ENCODE peak calls at places on chromosomes 12 and 14, in six cellular contexts. One of them, this sample, is unnamed.
A peak's percentile ranks its signal among the peaks of the same experiment; 100 is the strongest.

GRCh38 chr14:45807187-45807586 is 554.2 kb upstream of the MIS18BP1 start:
- DNase-seq in NCI-H2081: no peak
- DNase-seq in bronchial epithelial cell: no peak
- DNase-seq in GM13977: no peak
- DNase-seq in GM04503: no peak
- DNase-seq in activated CD4-positive, alpha-beta T cell treated with anti-CD3 and anti-CD28 coated beads for 24 hours: no peak
- DNase-seq in this sample: no peak

GRCh38 chr14:50362791-50363733 is 33.6 kb downstream of the CDKL1 start:
- DNase-seq in GM04503: no peak
- DNase-seq in bronchial epithelial cell: no peak
- DNase-seq in GM13977: peak; percentile 31
- DNase-seq in activated CD4-positive, alpha-beta T cell treated with anti-CD3 and anti-CD28 coated beads for 24 hours: no peak
- DNase-seq in NCI-H2081: no peak
- DNase-seq in this sample: no peak

GRCh38 chr12:121454921-121455320 is 55.0 kb downstream of the RNF34 start:
- DNase-seq in GM13977: no peak
- DNase-seq in bronchial epithelial cell: no peak
- DNase-seq in activated CD4-positive, alpha-beta T cell treated with anti-CD3 and anti-CD28 coated beads for 24 hours: no peak
- DNase-seq in NCI-H2081: no peak
- DNase-seq in GM04503: no peak
- DNase-seq in this sample: no peak

GRCh38 chr12:92462049-92462448 is 240.7 kb upstream of the PLEKHG7 start:
- DNase-seq in bronchial epithelial cell: no peak
- DNase-seq in GM13977: no peak
- DNase-seq in NCI-H2081: no peak
- DNase-seq in GM04503: no peak
- DNase-seq in activated CD4-positive, alpha-beta T cell treated with anti-CD3 and anti-CD28 coated beads for 24 hours: no peak
- DNase-seq in this sample: peak; percentile 69

GRCh38 chr14:101862711-101863110 is 101.2 kb downstream of the PPP2R5C start:
- DNase-seq in NCI-H2081: no peak
- DNase-seq in GM13977: no peak
- DNase-seq in activated CD4-positive, alpha-beta T cell treated with anti-CD3 and anti-CD28 coated beads for 24 hours: no peak
- DNase-seq in GM04503: no peak
- DNase-seq in bronchial epithelial cell: no peak
- DNase-seq in this sample: no peak

GRCh38 chr14:105900398-105901160 is 374.2 kb downstream of the TMEM121 start:
- DNase-seq in activated CD4-positive, alpha-beta T cell treated with anti-CD3 and anti-CD28 coated beads for 24 hours: no peak
- DNase-seq in NCI-H2081: no peak
- DNase-seq in GM04503: no peak
- DNase-seq in bronchial epithelial cell: no peak
- DNase-seq in GM13977: no peak
- DNase-seq in this sample: no peak

GRCh38 chr12:123129651-123130050 is 21.2 kb downstream of the PITPNM2 start:
- DNase-seq in GM13977: no peak
- DNase-seq in NCI-H2081: no peak
- DNase-seq in activated CD4-positive, alpha-beta T cell treated with anti-CD3 and anti-CD28 coated beads for 24 hours: no peak
- DNase-seq in GM04503: no peak
- DNase-seq in bronchial epithelial cell: peak; percentile 46
- DNase-seq in this sample: no peak

GRCh38 chr14:101068293-101068957 is 164.9 kb upstream of the RTL1 start:
- DNase-seq in bronchial epithelial cell: no peak
- DNase-seq in GM04503: no peak
- DNase-seq in activated CD4-positive, alpha-beta T cell treated with anti-CD3 and anti-CD28 coated beads for 24 hours: no peak
- DNase-seq in GM13977: no peak
- DNase-seq in NCI-H2081: no peak
- DNase-seq in this sample: no peak

GRCh38 chr14:38297681-38298080 is 41.8 kb upstream of the CLEC14A start:
- DNase-seq in GM13977: no peak
- DNase-seq in activated CD4-positive, alpha-beta T cell treated with anti-CD3 and anti-CD28 coated beads for 24 hours: no peak
- DNase-seq in GM04503: no peak
- DNase-seq in bronchial epithelial cell: no peak
- DNase-seq in NCI-H2081: no peak
- DNase-seq in this sample: no peak

GRCh38 chr12:1984759-1985158 is 19.5 kb downstream of the DCP1B start:
- DNase-seq in NCI-H2081: no peak
- DNase-seq in activated CD4-positive, alpha-beta T cell treated with anti-CD3 and anti-CD28 coated beads for 24 hours: no peak
- DNase-seq in GM13977: no peak
- DNase-seq in bronchial epithelial cell: no peak
- DNase-seq in GM04503: no peak
- DNase-seq in this sample: no peak

GRCh38 chr14:22427771-22428228 is 161.2 kb downstream of the DAD1 start:
- DNase-seq in GM13977: no peak
- DNase-seq in GM04503: peak; percentile 31
- DNase-seq in bronchial epithelial cell: peak; percentile 65
- DNase-seq in NCI-H2081: no peak
- DNase-seq in activated CD4-positive, alpha-beta T cell treated with anti-CD3 and anti-CD28 coated beads for 24 hours: no peak
- DNase-seq in this sample: no peak

GRCh38 chr12:122882908-122883563 is 12.9 kb downstream of the VPS37B start:
- DNase-seq in bronchial epithelial cell: no peak
- DNase-seq in NCI-H2081: no peak
- DNase-seq in GM04503: no peak
- DNase-seq in activated CD4-positive, alpha-beta T cell treated with anti-CD3 and anti-CD28 coated beads for 24 hours: no peak
- DNase-seq in GM13977: no peak
- DNase-seq in this sample: no peak

GRCh38 chr14:100065161-100065871 is at the start of gene EVL:
- DNase-seq in GM13977: peak; percentile 51
- DNase-seq in GM04503: no peak
- DNase-seq in bronchial epithelial cell: no peak
- DNase-seq in activated CD4-positive, alpha-beta T cell treated with anti-CD3 and anti-CD28 coated beads for 24 hours: peak; percentile 80
- DNase-seq in NCI-H2081: no peak
- DNase-seq in this sample: peak; percentile 85

GRCh38 chr14:58772061-58772604 is 134.4 kb downstream of the DACT1 start:
- DNase-seq in NCI-H2081: peak; percentile 46
- DNase-seq in GM13977: no peak
- DNase-seq in activated CD4-positive, alpha-beta T cell treated with anti-CD3 and anti-CD28 coated beads for 24 hours: no peak
- DNase-seq in GM04503: no peak
- DNase-seq in bronchial epithelial cell: no peak
- DNase-seq in this sample: no peak

GRCh38 chr12:48037267-48037915 is 33.1 kb upstream of the COL2A1 start:
- DNase-seq in NCI-H2081: no peak
- DNase-seq in GM04503: no peak
- DNase-seq in bronchial epithelial cell: no peak
- DNase-seq in GM13977: no peak
- DNase-seq in activated CD4-positive, alpha-beta T cell treated with anti-CD3 and anti-CD28 coated beads for 24 hours: no peak
- DNase-seq in this sample: no peak

GRCh38 chr12:101256271-101256670 is 23.6 kb upstream of the UTP20 start:
- DNase-seq in GM13977: no peak
- DNase-seq in GM04503: no peak
- DNase-seq in activated CD4-positive, alpha-beta T cell treated with anti-CD3 and anti-CD28 coated beads for 24 hours: no peak
- DNase-seq in NCI-H2081: no peak
- DNase-seq in bronchial epithelial cell: no peak
- DNase-seq in this sample: no peak

GRCh38 chr12:49455506-49455905 is 83.3 kb upstream of the KCNH3 start:
- DNase-seq in NCI-H2081: no peak
- DNase-seq in bronchial epithelial cell: no peak
- DNase-seq in GM04503: no peak
- DNase-seq in GM13977: no peak
- DNase-seq in activated CD4-positive, alpha-beta T cell treated with anti-CD3 and anti-CD28 coated beads for 24 hours: no peak
- DNase-seq in this sample: no peak

GRCh38 chr12:24396266-24396665 is 446.8 kb upstream of the SOX5 start:
- DNase-seq in GM13977: no peak
- DNase-seq in bronchial epithelial cell: no peak
- DNase-seq in NCI-H2081: no peak
- DNase-seq in activated CD4-positive, alpha-beta T cell treated with anti-CD3 and anti-CD28 coated beads for 24 hours: no peak
- DNase-seq in GM04503: no peak
- DNase-seq in this sample: no peak

GRCh38 chr14:92734618-92735017 is 13.8 kb downstream of the LGMN start:
- DNase-seq in GM04503: no peak
- DNase-seq in activated CD4-positive, alpha-beta T cell treated with anti-CD3 and anti-CD28 coated beads for 24 hours: no peak
- DNase-seq in GM13977: no peak
- DNase-seq in NCI-H2081: no peak
- DNase-seq in bronchial epithelial cell: no peak
- DNase-seq in this sample: no peak

GRCh38 chr12:94326727-94327126 is 132.9 kb downstream of the CEP83 start:
- DNase-seq in GM04503: peak; percentile 42
- DNase-seq in bronchial epithelial cell: peak; percentile 59
- DNase-seq in NCI-H2081: no peak
- DNase-seq in GM13977: no peak
- DNase-seq in activated CD4-positive, alpha-beta T cell treated with anti-CD3 and anti-CD28 coated beads for 24 hours: no peak
- DNase-seq in this sample: no peak

GRCh38 chr12:118429703-118430383 is 53.5 kb downstream of the SUDS3 start:
- DNase-seq in NCI-H2081: no peak
- DNase-seq in activated CD4-positive, alpha-beta T cell treated with anti-CD3 and anti-CD28 coated beads for 24 hours: no peak
- DNase-seq in bronchial epithelial cell: no peak
- DNase-seq in GM13977: no peak
- DNase-seq in GM04503: no peak
- DNase-seq in this sample: no peak

GRCh38 chr14:23478109-23478698 is 8.7 kb downstream of the NGDN start:
- DNase-seq in GM13977: peak; percentile 50
- DNase-seq in bronchial epithelial cell: peak; percentile 62
- DNase-seq in activated CD4-positive, alpha-beta T cell treated with anti-CD3 and anti-CD28 coated beads for 24 hours: peak; percentile 44
- DNase-seq in NCI-H2081: peak; percentile 57
- DNase-seq in GM04503: no peak
- DNase-seq in this sample: peak; percentile 25

GRCh38 chr12:28709996-28710685 is 438.9 kb upstream of the FAR2 start:
- DNase-seq in bronchial epithelial cell: no peak
- DNase-seq in NCI-H2081: no peak
- DNase-seq in GM04503: no peak
- DNase-seq in activated CD4-positive, alpha-beta T cell treated with anti-CD3 and anti-CD28 coated beads for 24 hours: no peak
- DNase-seq in GM13977: no peak
- DNase-seq in this sample: no peak

GRCh38 chr12:24424889-24425600 is 475.6 kb upstream of the SOX5 start:
- DNase-seq in GM13977: no peak
- DNase-seq in bronchial epithelial cell: no peak
- DNase-seq in NCI-H2081: no peak
- DNase-seq in GM04503: no peak
- DNase-seq in activated CD4-positive, alpha-beta T cell treated with anti-CD3 and anti-CD28 coated beads for 24 hours: no peak
- DNase-seq in this sample: no peak

GRCh38 chr12:117402363-117402762 is 40.9 kb upstream of the NOS1 start:
- DNase-seq in GM13977: no peak
- DNase-seq in activated CD4-positive, alpha-beta T cell treated with anti-CD3 and anti-CD28 coated beads for 24 hours: no peak
- DNase-seq in GM04503: no peak
- DNase-seq in bronchial epithelial cell: no peak
- DNase-seq in NCI-H2081: no peak
- DNase-seq in this sample: no peak

GRCh38 chr12:89343127-89343526 is 9.2 kb downstream of the DUSP6 start:
- DNase-seq in NCI-H2081: no peak
- DNase-seq in activated CD4-positive, alpha-beta T cell treated with anti-CD3 and anti-CD28 coated beads for 24 hours: no peak
- DNase-seq in GM04503: no peak
- DNase-seq in GM13977: no peak
- DNase-seq in bronchial epithelial cell: no peak
- DNase-seq in this sample: no peak

GRCh38 chr12:125403145-125403789 is 338.0 kb downstream of the AACS start:
- DNase-seq in activated CD4-positive, alpha-beta T cell treated with anti-CD3 and anti-CD28 coated beads for 24 hours: no peak
- DNase-seq in NCI-H2081: peak; percentile 9
- DNase-seq in GM04503: no peak
- DNase-seq in bronchial epithelial cell: peak; percentile 13
- DNase-seq in GM13977: peak; percentile 30
- DNase-seq in this sample: no peak

GRCh38 chr12:124786065-124786964 is 77.3 kb downstream of the SCARB1 start:
- DNase-seq in bronchial epithelial cell: peak; percentile 87
- DNase-seq in NCI-H2081: no peak
- DNase-seq in GM13977: no peak
- DNase-seq in GM04503: no peak
- DNase-seq in activated CD4-positive, alpha-beta T cell treated with anti-CD3 and anti-CD28 coated beads for 24 hours: no peak
- DNase-seq in this sample: no peak

This sample was measured in GM12864.